ENCODE peak calls at places on chromosomes 16 and 17, in ten cellular contexts. F is breast epithelium, Y is cardiac muscle cell, X is neural progenitor cell, Q is neuronal stem cell, Z is uterus, V is left ventricle myocardium inferior, M is ovary, O is fibroblast of lung, S is HL-60. E is an unnamed sample.

GRCh38 chr16:57413733-57414132 is 9.2 kb downstream of the CCL17 start:
- DNase-seq in F (no peak), Y (no peak), X (no peak), Q (no peak), Z (no peak), V (no peak), M (no peak), O (no peak), S (no peak), E (no peak)

GRCh38 chr16:68197250-68197649 is 38.7 kb downstream of the ESRP2 start:
- DNase-seq in F (no peak), Y (no peak), X (no peak), Q (no peak), Z (no peak), V (no peak), M (no peak), O (no peak), S (no peak), E (no peak)

GRCh38 chr17:72926171-72926570 is 166.3 kb downstream of the SLC39A11 start:
- DNase-seq in F (no peak), Y (no peak), X (no peak), Q (no peak), Z (no peak), V (no peak), M (no peak), O (no peak), S (no peak), E (no peak)

GRCh38 chr17:19331553-19332245 is 30.8 kb downstream of the B9D1 start:
- DNase-seq in F (no peak), Y (no peak), X (no peak), Q (no peak), Z (no peak), V (no peak), M (peak; percentile 25), O (no peak), S (no peak), E (no peak)

GRCh38 chr17:82267575-82268379 is 5.7 kb downstream of the CSNK1D start:
- DNase-seq in F (peak; percentile 92), Y (no peak), X (no peak), Q (no peak), Z (peak; percentile 90), V (peak; percentile 94), M (peak; percentile 87), O (peak; percentile 96), S (peak; percentile 56), E (no peak)

GRCh38 chr17:58279736-58280479 is 827 bp downstream of the MPO start:
- DNase-seq in F (no peak), Y (no peak), X (no peak), Q (no peak), Z (no peak), V (no peak), M (no peak), O (no peak), S (peak; percentile 61), E (no peak)

GRCh38 chr17:71360301-71360700 is 760.5 kb upstream of the SOX9 start:
- DNase-seq in F (no peak), Y (no peak), X (no peak), Q (no peak), Z (no peak), V (no peak), M (no peak), O (no peak), S (no peak), E (no peak)

GRCh38 chr17:21210411-21211076 is 3.4 kb downstream of the TMEM11 start:
- DNase-seq in F (no peak), Y (no peak), X (peak; percentile 38), Q (no peak), Z (no peak), V (no peak), M (no peak), O (no peak), S (peak; percentile 89), E (peak; percentile 38)

GRCh38 chr17:8665681-8666080 is 35.2 kb upstream of the MYH10 start:
- DNase-seq in F (no peak), Y (no peak), X (no peak), Q (no peak), Z (no peak), V (no peak), M (no peak), O (no peak), S (no peak), E (no peak)

GRCh38 chr16:25109643-25110042 is 1.9 kb upstream of the LCMT1 start:
- DNase-seq in F (peak; percentile 26), Y (no peak), X (no peak), Q (no peak), Z (no peak), V (no peak), M (no peak), O (peak; percentile 91), S (no peak), E (peak; percentile 38)

GRCh38 chr17:81741049-81741593 is 29.0 kb downstream of the SLC25A10 start:
- DNase-seq in F (no peak), Y (no peak), X (no peak), Q (no peak), Z (no peak), V (no peak), M (no peak), O (no peak), S (no peak), E (no peak)

GRCh38 chr17:45992175-45992574 is 6.9 kb upstream of the STH start:
- DNase-seq in F (no peak), Y (no peak), X (no peak), Q (no peak), Z (no peak), V (no peak), M (no peak), O (no peak), S (no peak), E (no peak)

GRCh38 chr17:62616993-62617893 is 10.2 kb upstream of the MRC2 start:
- DNase-seq in F (no peak), Y (peak; percentile 73), X (peak; percentile 81), Q (peak; percentile 51), Z (no peak), V (no peak), M (no peak), O (peak; percentile 62), S (peak; percentile 69), E (no peak)

GRCh38 chr17:3678095-3678820 is 9.6 kb downstream of the EMC6 start:
- DNase-seq in F (no peak), Y (no peak), X (peak; percentile 65), Q (no peak), Z (no peak), V (no peak), M (no peak), O (no peak), S (no peak), E (no peak)

GRCh38 chr16:63690267-63690666 is 1431.6 kb downstream of the CDH11 start:
- DNase-seq in F (no peak), Y (no peak), X (no peak), Q (no peak), Z (no peak), V (no peak), M (no peak), O (no peak), S (no peak), E (no peak)

DNA sequence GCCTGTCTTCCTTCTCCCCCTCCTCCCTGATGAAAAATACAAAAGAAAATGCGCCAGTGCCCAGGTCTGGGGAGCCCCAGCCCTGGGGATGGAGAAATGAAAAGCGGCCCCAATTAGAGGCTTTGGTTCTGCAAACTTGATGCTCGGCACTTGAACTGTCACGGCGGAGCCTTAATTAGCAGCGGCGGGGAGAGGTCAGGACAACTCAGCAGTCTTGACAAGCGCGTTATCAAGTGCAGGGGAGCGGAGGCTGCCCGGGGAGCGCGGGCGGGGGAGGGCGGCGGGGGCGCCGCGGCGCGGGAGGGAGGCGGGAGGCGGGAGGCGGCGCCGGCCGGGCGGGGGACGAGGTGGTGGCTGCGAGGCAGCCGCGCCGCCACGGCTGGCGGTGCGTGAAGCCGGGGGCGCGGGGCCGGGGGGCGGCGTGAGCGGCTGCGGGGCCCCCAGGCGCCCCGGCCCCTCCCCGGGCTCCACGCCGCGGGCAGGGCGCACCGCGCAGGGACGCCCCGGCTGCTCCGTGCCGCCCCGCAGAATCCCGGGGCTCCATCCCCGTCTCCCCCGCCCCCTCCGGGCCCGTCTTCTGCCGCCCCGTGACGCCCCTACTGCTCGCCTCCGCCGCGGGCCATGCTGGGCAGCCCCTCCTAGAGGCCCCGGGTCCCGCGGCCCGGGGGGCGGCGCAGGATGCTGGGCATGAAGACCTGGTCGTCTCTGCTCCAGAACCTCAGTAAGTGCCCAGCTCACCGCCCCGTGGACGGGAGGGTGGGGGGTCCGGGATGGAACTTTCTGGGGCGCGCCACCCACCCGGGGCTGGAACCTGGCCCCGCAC is 150.5 kb upstream of the GSE1 start:
- DNase-seq in F (no peak), Y (peak; percentile 92), X (peak; percentile 54), Q (peak; percentile 49), Z (peak; percentile 58), V (peak; percentile 53), M (peak; percentile 74), O (no peak), S (peak; percentile 36), E (peak; percentile 64)
- H3K27me3 ChIP-seq in F (no peaks in the 10 kb centered on the region), Y (no peaks in the 10 kb centered on the region), X (peaks cover 72% of the 10 kb centered on the region), Q (peaks cover 3% of the 10 kb centered on the region), Z (no peaks in the 10 kb centered on the region), V (peaks cover 25% of the 10 kb centered on the region), M (no peaks in the 10 kb centered on the region), O (no peaks in the 10 kb centered on the region), S (no peaks in the 10 kb centered on the region), E (no peaks in the 10 kb centered on the region)

DNA sequence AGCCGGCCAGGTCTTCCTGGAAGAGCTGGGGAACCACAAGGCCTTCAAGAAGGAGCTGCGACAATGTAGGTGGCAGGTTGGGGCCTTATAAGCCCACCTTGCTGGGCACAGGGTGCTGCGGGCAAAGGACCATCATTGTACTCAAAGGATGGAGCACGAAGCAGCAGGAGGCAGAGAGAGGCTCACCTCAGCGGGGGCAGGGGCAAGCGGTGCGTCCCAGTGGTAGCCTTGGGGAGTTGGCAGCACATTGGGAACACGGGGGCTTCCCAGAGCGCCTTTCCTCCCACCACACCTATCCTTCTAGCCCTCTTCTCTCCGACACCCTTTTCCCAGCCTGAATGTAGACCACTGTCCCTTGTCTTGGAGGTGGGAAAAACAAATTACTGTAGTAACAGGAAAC is 2.1 kb downstream of the CNP start:
- DNase-seq in F (no peak), Y (no peak), X (no peak), Q (no peak), Z (no peak), V (no peak), M (no peak), O (no peak), S (no peak), E (no peak)
- H3K4me3 ChIP-seq in F (peak overlapping the region; percentile 92), Y (no peak overlapping the region), X (no peak overlapping the region), Q (no peak overlapping the region), Z (no peak overlapping the region), V (peak overlapping the region; percentile 98), M (no peak overlapping the region), O (no peak overlapping the region), S (no peak overlapping the region), E (no peak overlapping the region)

DNA sequence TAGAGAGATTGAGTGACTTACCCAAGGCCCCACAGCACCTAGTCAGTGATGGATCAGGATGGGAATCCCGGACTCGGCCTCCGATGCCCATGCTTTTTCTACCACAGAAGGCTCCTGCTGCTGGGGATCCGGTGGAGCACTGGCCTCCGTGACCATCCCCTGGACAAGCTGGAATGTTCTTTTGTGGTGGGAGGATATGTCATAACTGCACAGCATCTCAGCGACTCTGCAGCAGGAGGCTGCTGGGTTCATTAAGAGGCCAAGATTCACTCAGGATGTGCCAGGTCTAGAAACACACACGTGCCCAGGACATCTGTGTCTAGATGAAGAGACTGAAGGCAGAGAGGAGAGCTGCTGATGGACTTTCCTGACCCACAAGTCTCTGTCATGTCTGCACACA is 34.7 kb upstream of the NGFR start:
- DNase-seq in F (no peak), Y (no peak), X (no peak), Q (no peak), Z (no peak), V (no peak), M (no peak), O (no peak), S (no peak), E (no peak)
- H3K27me3 ChIP-seq in F (peaks cover 8% of the 10 kb centered on the region), Y (no peaks in the 10 kb centered on the region), X (peaks cover 2% of the 10 kb centered on the region), Q (no peaks in the 10 kb centered on the region), Z (no peaks in the 10 kb centered on the region), V (peaks cover 94% of the 10 kb centered on the region), M (no peaks in the 10 kb centered on the region), O (peaks cover 20% of the 10 kb centered on the region), S (peaks cover 30% of the 10 kb centered on the region), E (peaks cover 51% of the 10 kb centered on the region)

GRCh38 chr17:1460233-1460632 is 4.2 kb upstream of the CRK start:
- DNase-seq in F (peak; percentile 93), Y (no peak), X (no peak), Q (no peak), Z (peak; percentile 50), V (peak; percentile 85), M (peak; percentile 55), O (no peak), S (no peak), E (no peak)
- H3K4me3 ChIP-seq in F (no peak overlapping the region), Y (no peak overlapping the region), X (no peak overlapping the region), Q (no peak overlapping the region), Z (no peak overlapping the region), V (no peak overlapping the region), M (no peak overlapping the region), O (no peak overlapping the region), S (no peak overlapping the region), E (no peak overlapping the region)